ENCODE peak calls at places on chromosome 19, in seven cellular contexts. T is dorsolateral prefrontal cortex, K is cardiac muscle cell, F is fibroblast of gingiva, Z is pancreas, C is fibroblast of mammary gland, I is brain microvascular endothelial cell. D is an unnamed sample.

GRCh38 chr19:14467816-14468215 is 7.3 kb downstream of the PTGER1 start:
- DNase-seq in Z (no peak), K (no peak), I (no peak), C (no peak), T (no peak), F (no peak), D (no peak)

GRCh38 chr19:2426661-2427322 is 594 bp downstream of the TIMM13 start:
- DNase-seq in F (peak; percentile 30), C (peak; percentile 36), Z (peak; percentile 88), K (peak; percentile 66), I (peak; percentile 27), T (no peak), D (peak; percentile 37)

GRCh38 chr19:23286477-23286876 is 36.3 kb upstream of the ZNF724 start:
- DNase-seq in T (no peak), Z (no peak), I (no peak), C (no peak), F (no peak), K (no peak), D (no peak)

GRCh38 chr19:7907122-7907521 is 3.4 kb downstream of the MAP2K7 start:
- DNase-seq in F (no peak), I (no peak), K (no peak), T (no peak), Z (no peak), C (no peak), D (no peak)

GRCh38 chr19:11578342-11579142 is 1.1 kb upstream of the ACP5 start:
- DNase-seq in I (no peak), K (peak; percentile 20), T (no peak), F (no peak), C (no peak), Z (no peak), D (peak; percentile 89)

GRCh38 chr19:50705422-50706019 is 14.1 kb downstream of the SHANK1 start:
- DNase-seq in I (peak; percentile 68), T (no peak), Z (peak; percentile 1), K (peak; percentile 70), C (peak; percentile 73), F (peak; percentile 41), D (no peak)

GRCh38 chr19:16452321-16452720 is 19.4 kb downstream of the EPS15L1 start:
- DNase-seq in K (peak; percentile 21), Z (no peak), T (no peak), C (no peak), I (no peak), F (no peak), D (no peak)

GRCh38 chr19:1361601-1362384 is 21.9 kb upstream of the NDUFS7 start:
- DNase-seq in T (no peak), K (no peak), Z (no peak), F (peak; percentile 72), C (peak; percentile 83), I (peak; percentile 69), D (no peak)

GRCh38 chr19:35714601-35715354 is 3.0 kb upstream of the KMT2B start:
- DNase-seq in T (no peak), Z (peak; percentile 66), F (no peak), K (no peak), I (no peak), C (no peak), D (no peak)

GRCh38 chr19:6457958-6458694 is 1.5 kb downstream of the SLC25A23 start:
- DNase-seq in C (peak; percentile 8), F (no peak), I (no peak), T (no peak), Z (no peak), K (no peak), D (no peak)

GRCh38 chr19:1166872-1167573 is 7.0 kb downstream of the SBNO2 start:
- DNase-seq in C (no peak), K (no peak), Z (peak; percentile 72), I (no peak), F (no peak), T (no peak), D (peak; percentile 83)

GRCh38 chr19:6276447-6276846 is 3.3 kb downstream of the MLLT1 start:
- DNase-seq in C (peak; percentile 89), F (peak; percentile 90), I (peak; percentile 65), T (no peak), K (peak; percentile 26), Z (no peak), D (peak; percentile 70)

GRCh38 chr19:50776131-50776530 is 5.9 kb downstream of the GPR32 start:
- DNase-seq in C (no peak), I (no peak), K (no peak), Z (no peak), F (no peak), T (no peak), D (no peak)

GRCh38 chr19:52138614-52139290 is 986 bp downstream of the ZNF616 start:
- DNase-seq in Z (no peak), K (peak; percentile 65), F (no peak), C (peak; percentile 16), I (peak; percentile 12), T (no peak), D (peak; percentile 22)

GRCh38 chr19:43976732-43977131 is 7.3 kb upstream of the ZNF155 start:
- DNase-seq in Z (no peak), C (no peak), T (no peak), I (no peak), K (no peak), F (no peak), D (no peak)

GRCh38 chr19:29211562-29212416 is 1.2 kb downstream of the UQCRFS1 start:
- DNase-seq in C (peak; percentile 50), Z (no peak), T (no peak), F (peak; percentile 8), K (peak; percentile 17), I (peak; percentile 9), D (no peak)

GRCh38 chr19:28980236-28980868 is 232.6 kb downstream of the UQCRFS1 start:
- DNase-seq in Z (no peak), K (peak; percentile 28), T (no peak), F (peak; percentile 10), I (peak; percentile 45), C (peak; percentile 22), D (no peak)